ENCODE peak calls at places on chromosome 12, in six cellular contexts. H is HepG2, L is tibial nerve, E is suprapubic skin, O is A549, B is stomach. Q is an unnamed sample.

GRCh38 chr12:128052341-128052740 is 214.6 kb upstream of the TMEM132C start:
- DNase-seq in H (no peak), L (no peak), E (no peak), O (no peak), B (no peak), Q (no peak)

GRCh38 chr12:23493690-23494101 is 455.8 kb downstream of the SOX5 start:
- DNase-seq in H (peak), L (no peak), E (no peak), O (no peak), B (no peak), Q (no peak)

GRCh38 chr12:125289965-125290364 is 224.7 kb downstream of the AACS start:
- DNase-seq in H (no peak), L (no peak), E (no peak), O (no peak), B (no peak), Q (no peak)

GRCh38 chr12:32302218-32302826 is 97.0 kb upstream of the FGD4 start:
- DNase-seq in H (peak), L (no peak), E (no peak), O (no peak), B (no peak), Q (no peak)

GRCh38 chr12:130474599-130474998 is 136.9 kb downstream of the PIWIL1 start:
- DNase-seq in H (no peak), L (no peak), E (no peak), O (no peak), B (no peak), Q (no peak)

GRCh38 chr12:101773560-101774206 is 34.4 kb upstream of the SYCP3 start:
- DNase-seq in H (peak), L (peak), E (no peak), O (peak), B (peak), Q (peak)

GRCh38 chr12:19323768-19324167 is 115.5 kb upstream of the AEBP2 start:
- DNase-seq in H (no peak), L (no peak), E (no peak), O (no peak), B (no peak), Q (no peak)

GRCh38 chr12:98329589-98329988 is 185.8 kb upstream of the TMPO start:
- DNase-seq in H (no peak), L (no peak), E (no peak), O (no peak), B (no peak), Q (no peak)

GRCh38 chr12:55966408-55967281 is at the start of gene CDK2:
- DNase-seq in H (peak), L (peak), E (peak), O (peak), B (peak), Q (peak)

GRCh38 chr12:8508912-8509841 is 4.1 kb upstream of the CLEC4D start:
- DNase-seq in H (no peak), L (no peak), E (no peak), O (no peak), B (no peak), Q (peak)

GRCh38 chr12:113933201-113933786 is 32.8 kb downstream of the RBM19 start:
- DNase-seq in H (no peak), L (no peak), E (no peak), O (no peak), B (no peak), Q (no peak)

GRCh38 chr12:10722905-10723866 is at the start of gene YBX3:
- DNase-seq in H (peak), L (peak), E (peak), O (peak), B (peak), Q (peak)

GRCh38 chr12:83514372-83514771 is 827.7 kb downstream of the TMTC2 start:
- DNase-seq in H (no peak), L (no peak), E (no peak), O (no peak), B (no peak), Q (no peak)

GRCh38 chr12:26122681-26123481 is 2.0 kb downstream of the BHLHE41 start:
- DNase-seq in H (no peak), L (peak), E (peak), O (peak), B (peak), Q (peak)

GRCh38 chr12:43891856-43892574 is 56.1 kb downstream of the TMEM117 start:
- DNase-seq in H (peak), L (no peak), E (no peak), O (no peak), B (no peak), Q (no peak)

GRCh38 chr12:92235703-92236472 is 90.2 kb upstream of the BTG1 start:
- DNase-seq in H (no peak), L (no peak), E (no peak), O (no peak), B (no peak), Q (no peak)

GRCh38 chr12:76247026-76247688 is 101.1 kb downstream of the BBS10 start:
- DNase-seq in H (no peak), L (peak), E (no peak), O (no peak), B (no peak), Q (no peak)

GRCh38 chr12:93380480-93381121 is 2.9 kb downstream of the NUDT4 start:
- DNase-seq in H (peak), L (no peak), E (no peak), O (peak), B (no peak), Q (no peak)

GRCh38 chr12:56522486-56523193 is 1.0 kb downstream of the RBMS2 start:
- DNase-seq in H (no peak), L (no peak), E (no peak), O (peak), B (no peak), Q (no peak)

GRCh38 chr12:7101047-7101693 is 7.8 kb downstream of the C1RL start:
- DNase-seq in H (no peak), L (no peak), E (peak), O (no peak), B (no peak), Q (no peak)

GRCh38 chr12:99983721-99984258 is 946 bp downstream of the ANKS1B start:
- DNase-seq in H (no peak), L (no peak), E (no peak), O (peak), B (no peak), Q (no peak)

GRCh38 chr12:87943666-87944065 is 85.5 kb downstream of the C12orf50 start:
- DNase-seq in H (no peak), L (no peak), E (no peak), O (no peak), B (no peak), Q (no peak)

GRCh38 chr12:10364839-10365681 is 24.8 kb downstream of the KLRK1 start:
- DNase-seq in H (peak), L (no peak), E (no peak), O (peak), B (peak), Q (peak)

GRCh38 chr12:32714772-32715171 is 35.7 kb downstream of the DNM1L start:
- DNase-seq in H (no peak), L (no peak), E (no peak), O (no peak), B (no peak), Q (no peak)

GRCh38 chr12:77947326-77947725 is 116.6 kb downstream of the NAV3 start:
- DNase-seq in H (no peak), L (no peak), E (no peak), O (peak), B (no peak), Q (no peak)

GRCh38 chr12:59972941-59973340 is 377.1 kb downstream of the SLC16A7 start:
- DNase-seq in H (peak), L (no peak), E (no peak), O (peak), B (no peak), Q (no peak)

DNA sequence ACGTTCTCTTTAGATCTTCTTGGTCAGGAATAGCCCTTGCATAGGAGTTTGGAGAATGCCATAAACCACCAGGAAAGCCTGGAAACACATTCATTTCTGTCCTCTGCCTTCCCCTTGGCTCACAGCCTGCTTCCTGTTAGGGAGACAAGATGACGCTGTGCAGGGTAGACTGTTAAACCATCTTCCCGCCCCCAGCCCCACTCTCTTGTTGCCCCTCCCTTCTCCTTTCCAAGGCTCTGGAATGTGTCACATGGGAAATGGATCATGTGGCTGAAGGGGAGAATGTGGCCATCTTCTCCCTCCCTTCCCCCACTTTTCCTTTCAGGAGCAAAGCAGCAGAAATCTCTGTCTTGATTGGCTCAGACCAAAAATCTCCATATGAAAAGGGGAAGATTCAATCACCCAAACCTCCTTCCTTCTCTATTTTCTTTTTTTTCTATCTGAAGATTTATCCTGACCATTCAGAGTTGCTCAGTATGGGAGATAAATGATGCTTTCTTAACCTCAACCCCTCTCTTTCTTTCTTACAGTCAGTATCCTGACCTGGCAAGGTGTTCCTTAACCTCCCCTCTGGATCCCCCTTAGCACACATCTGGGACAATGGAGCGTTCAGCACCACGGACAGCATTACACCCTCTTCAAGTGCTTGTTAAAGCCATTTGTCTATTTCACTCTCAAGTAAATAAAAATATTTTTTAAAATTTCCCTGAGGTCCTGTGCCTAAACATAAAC is 11.4 kb downstream of the GPR19 start:
- DNase-seq in H (peak), L (no peak), E (no peak), O (peak), B (no peak), Q (no peak)
- H3K27ac ChIP-seq in H (no peak), L (no peak), E (no peak), O (no peak), B (no peak), Q (no peak)

DNA sequence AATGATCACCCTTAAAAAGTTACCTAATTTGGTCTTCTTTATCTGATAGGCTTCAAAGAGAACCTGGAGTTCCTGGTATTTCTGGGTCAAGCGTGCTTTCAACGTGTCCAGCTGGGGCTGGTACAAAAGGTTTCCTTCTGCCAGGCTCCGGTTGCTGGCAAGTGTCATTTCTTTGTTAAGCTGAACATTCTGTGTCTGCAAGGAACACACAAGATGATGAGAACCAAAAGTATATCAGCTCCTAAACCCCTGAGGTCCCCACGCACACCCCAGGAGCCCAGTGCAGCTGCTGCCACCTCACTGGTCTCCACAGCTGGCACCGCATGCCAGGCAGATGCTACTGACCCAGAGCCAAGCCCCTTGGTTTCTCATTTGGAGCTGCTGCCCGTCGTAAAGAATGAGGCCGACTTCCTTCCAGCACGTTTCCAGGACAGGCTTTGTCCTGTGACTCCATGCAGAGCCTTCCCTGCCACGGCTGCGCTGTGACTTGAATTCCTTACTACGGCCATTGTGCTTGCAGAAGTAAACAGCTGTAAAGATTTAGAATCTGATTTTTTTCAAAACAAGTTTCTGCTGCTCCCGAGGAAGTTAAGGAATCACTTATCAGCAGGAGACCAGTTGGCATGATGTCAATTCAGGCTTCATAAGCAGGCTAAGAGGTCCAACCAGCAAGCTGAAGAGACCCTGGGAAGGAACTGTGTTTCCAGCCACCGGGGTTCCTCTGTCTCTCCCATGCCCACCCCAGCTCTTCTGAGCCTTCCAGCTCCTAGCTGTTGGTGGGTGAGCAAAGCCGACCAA is 24.9 kb downstream of the VPS37B start:
- DNase-seq in H (no peak), L (no peak), E (peak), O (no peak), B (peak), Q (no peak)
- H3K4me3 ChIP-seq in H (no peak), L (peak), E (peak), O (no peak), B (peak), Q (peak)

GRCh38 chr12:115357681-115358080 is 673.7 kb upstream of the TBX3 start:
- DNase-seq in H (no peak), L (no peak), E (no peak), O (no peak), B (no peak), Q (no peak)

GRCh38 chr12:115362319-115362976 is 678.5 kb upstream of the TBX3 start:
- DNase-seq in H (no peak), L (no peak), E (no peak), O (no peak), B (no peak), Q (no peak)
- TF ChIP-seq EP300 in H (no peak), L (no peak), E (no peak), O (no peak), B (no peak), Q (no peak)

DNA sequence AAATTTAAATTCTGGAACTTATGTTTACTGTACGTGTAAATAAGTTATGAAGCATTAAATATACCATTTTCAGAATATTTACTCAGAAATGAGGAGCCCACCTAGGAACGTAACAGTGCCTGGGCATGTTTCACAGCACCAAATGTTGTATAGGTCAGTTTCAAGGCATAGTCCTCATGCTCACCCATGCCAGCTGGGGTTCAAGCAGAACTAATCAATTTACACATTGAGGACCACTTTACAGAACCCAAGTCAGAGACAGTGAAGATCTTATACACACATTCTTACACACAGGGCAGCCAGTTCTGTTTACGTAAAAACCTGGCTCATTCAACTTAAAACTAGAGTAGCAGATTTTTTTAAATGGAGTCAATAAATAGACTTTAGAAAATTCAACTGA is 2.0 kb downstream of the KICS2 start:
- DNase-seq in H (no peak), L (no peak), E (no peak), O (no peak), B (no peak), Q (no peak)
- H3K27ac ChIP-seq in H (no peak), L (no peak), E (no peak), O (no peak), B (no peak), Q (no peak)

GRCh38 chr12:108637222-108637621 is 3.5 kb upstream of the SELPLG start:
- DNase-seq in H (no peak), L (no peak), E (no peak), O (no peak), B (no peak), Q (no peak)
- H3K4me3 ChIP-seq in H (no peak), L (no peak), E (no peak), O (no peak), B (no peak), Q (no peak)

GRCh38 chr12:57550628-57551549 is 1.0 kb downstream of the KIF5A start:
- DNase-seq in H (no peak), L (no peak), E (no peak), O (no peak), B (no peak), Q (no peak)

GRCh38 chr12:57548488-57548887 is 1.4 kb upstream of the KIF5A start:
- DNase-seq in H (no peak), L (no peak), E (no peak), O (no peak), B (no peak), Q (no peak)

GRCh38 chr12:57549203-57549908 is 488 bp upstream of the KIF5A start:
- DNase-seq in H (no peak), L (no peak), E (no peak), O (no peak), B (no peak), Q (no peak)

GRCh38 chr12:57551637-57552305 is 1.9 kb downstream of the KIF5A start:
- DNase-seq in H (no peak), L (no peak), E (no peak), O (no peak), B (no peak), Q (no peak)

GRCh38 chr12:57549909-57550627 is at the start of gene KIF5A:
- DNase-seq in H (no peak), L (no peak), E (no peak), O (no peak), B (no peak), Q (peak)
- TF ChIP-seq EP300 in H (no peak), L (no peak), E (no peak), O (no peak), B (no peak), Q (no peak)

DNA sequence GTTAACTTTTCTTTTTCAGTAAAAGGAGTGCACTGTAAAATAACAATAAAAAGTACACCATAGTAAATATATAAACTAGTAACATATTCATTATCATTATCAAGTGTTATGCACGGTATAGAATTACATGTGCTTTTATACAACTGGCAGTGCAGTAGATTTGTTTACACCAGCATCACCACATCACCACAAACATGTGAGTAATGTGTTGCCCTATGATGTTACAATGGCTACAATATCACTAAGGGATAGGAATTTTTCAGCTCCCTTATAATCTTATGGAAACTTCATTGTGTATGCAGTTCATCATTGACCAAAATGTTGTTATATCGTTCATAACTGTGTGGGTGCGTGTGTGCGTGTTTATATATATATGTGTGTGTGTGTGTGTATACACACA is 23.5 kb upstream of the NEDD1 start:
- DNase-seq in H (no peak), L (no peak), E (no peak), O (no peak), B (no peak), Q (no peak)
- H3K27ac ChIP-seq in H (no peak), L (no peak), E (no peak), O (no peak), B (no peak), Q (no peak)

DNA sequence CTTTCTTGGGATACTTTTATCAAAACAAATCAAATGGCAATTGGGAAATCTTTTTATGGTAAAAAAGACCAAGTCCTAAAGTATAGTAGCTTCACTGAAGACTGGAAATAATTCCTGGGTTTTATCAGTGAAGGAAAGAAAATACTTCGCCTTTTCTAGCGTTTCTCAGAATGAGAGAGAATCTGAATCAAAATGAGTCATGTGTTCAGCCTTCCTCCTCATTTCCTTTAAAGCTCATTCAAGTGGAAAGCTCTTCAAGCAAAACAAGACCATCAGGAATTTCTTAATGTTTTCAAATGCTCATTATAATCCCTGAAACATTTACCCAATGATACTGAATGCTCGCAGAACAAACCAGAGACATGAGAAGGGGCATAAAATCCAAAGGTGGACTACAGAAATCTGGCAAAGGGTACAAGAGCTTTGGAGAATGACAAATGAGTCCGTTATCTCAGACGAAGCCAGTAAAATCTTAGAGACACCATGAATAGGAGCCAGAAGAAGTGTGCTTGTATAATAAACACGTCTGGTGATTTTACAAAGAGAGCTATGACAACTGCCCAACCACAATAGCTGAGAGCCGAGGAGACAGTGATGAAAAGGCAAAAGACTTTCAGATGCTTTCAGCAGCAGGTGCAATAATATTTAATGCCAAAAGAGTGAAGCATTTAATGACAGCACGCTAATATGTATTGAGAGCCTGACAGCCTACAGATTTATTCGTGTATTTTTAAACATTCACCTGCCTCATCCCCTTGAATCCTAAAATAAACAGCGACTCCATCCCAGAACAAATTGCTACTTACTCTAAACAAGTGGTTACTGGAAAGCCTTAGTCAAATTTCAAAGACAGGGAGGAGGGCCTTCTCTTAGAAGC is 19.1 kb downstream of the SPRING1 start:
- DNase-seq in H (no peak), L (no peak), E (no peak), O (no peak), B (no peak), Q (no peak)
- H3K4me3 ChIP-seq in H (no peak), L (no peak), E (no peak), O (no peak), B (no peak), Q (no peak)

DNA sequence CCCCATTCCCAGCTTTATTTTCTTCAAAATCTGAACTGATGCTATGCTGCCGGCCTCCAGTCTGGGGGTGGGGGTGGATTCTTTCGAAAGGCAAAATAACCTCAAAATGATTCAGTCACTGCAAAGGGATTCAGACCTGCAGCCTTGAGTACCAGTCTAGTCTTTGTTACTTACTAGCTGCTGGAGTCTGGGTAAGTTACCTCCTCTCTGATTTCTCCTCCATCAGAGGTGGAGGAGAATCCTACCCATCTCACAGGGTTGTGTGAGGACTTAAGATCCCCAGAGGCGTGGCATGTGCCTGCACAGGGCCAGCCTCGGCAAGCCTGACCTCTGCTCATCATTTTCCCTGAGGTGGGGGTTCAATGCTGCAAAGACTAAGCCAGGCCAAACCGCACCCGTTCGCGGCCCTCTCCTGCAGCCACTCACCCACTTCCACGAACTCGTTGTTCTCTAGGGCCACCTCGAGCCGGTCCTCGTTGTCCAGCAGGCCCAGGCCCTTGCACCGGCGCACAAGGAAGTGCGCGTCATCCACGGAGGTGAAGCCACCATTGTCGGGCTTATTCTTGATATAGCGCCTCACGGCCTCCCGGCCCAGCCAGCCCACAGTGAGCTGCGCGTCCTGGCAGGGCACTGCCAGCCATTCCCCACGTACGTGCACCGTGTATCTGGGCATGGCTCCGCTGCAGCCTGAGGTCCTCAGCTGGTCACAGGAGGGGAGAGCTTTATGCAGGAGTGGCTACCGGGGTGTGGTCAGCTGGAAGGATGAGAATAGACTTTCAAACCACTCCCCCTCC is 709 bp downstream of the HAL start:
- DNase-seq in H (no peak), L (no peak), E (no peak), O (no peak), B (no peak), Q (peak)
- TF ChIP-seq EP300 in H (no peak), L (no peak), E (no peak), O (no peak), B (no peak), Q (no peak)